ENCODE peak calls at places on chromosomes 1 and 21, in seven cellular contexts. P is T-helper 2 cell, G is glutamatergic neuron, A is iris pigment epithelial cell, E is lower lobe of right lung, Q is T follicular helper cell, N is AG08396. D is an unnamed sample.

GRCh38 chr21:28943631-28944030 is 49.0 kb downstream of the LTN1 start:
- DNase-seq in G (no peak), Q (no peak), A (peak; percentile 70), P (no peak), E (no peak), N (no peak), D (no peak)

GRCh38 chr1:209727785-209728184 is 23.1 kb downstream of the HSD11B1 start:
- DNase-seq in Q (no peak), A (no peak), P (no peak), E (no peak), G (no peak), N (no peak), D (no peak)

GRCh38 chr1:190104959-190105358 is 372.7 kb downstream of the BRINP3 start:
- DNase-seq in P (no peak), G (no peak), Q (no peak), E (no peak), A (no peak), N (no peak), D (no peak)

GRCh38 chr1:74083128-74083527 is 114.8 kb downstream of the LRRIQ3 start:
- DNase-seq in E (no peak), G (no peak), Q (no peak), P (no peak), N (no peak), A (no peak), D (no peak)

GRCh38 chr1:40820911-40821693 is 37.5 kb downstream of the KCNQ4 start:
- DNase-seq in N (no peak), Q (no peak), A (no peak), E (no peak), G (no peak), P (no peak), D (no peak)

GRCh38 chr1:159923203-159924024 is 1.9 kb downstream of the TAGLN2 start:
- DNase-seq in A (peak; percentile 89), P (peak; percentile 91), N (peak; percentile 83), Q (peak; percentile 93), G (peak; percentile 53), E (peak; percentile 93), D (peak; percentile 91)

GRCh38 chr1:47554082-47554481 is 116.2 kb downstream of the FOXD2 start:
- DNase-seq in G (no peak), N (no peak), A (no peak), E (no peak), Q (no peak), P (no peak), D (no peak)

GRCh38 chr1:201145132-201145531 is 9.1 kb downstream of the TMEM9 start:
- DNase-seq in N (no peak), P (no peak), G (no peak), A (no peak), E (no peak), Q (no peak), D (no peak)

GRCh38 chr1:11498956-11499824 is 20.2 kb downstream of the DISP3 start:
- DNase-seq in P (no peak), G (no peak), E (no peak), A (no peak), Q (no peak), N (no peak), D (no peak)

GRCh38 chr1:225347123-225347683 is 80.6 kb downstream of the LBR start:
- DNase-seq in N (no peak), G (no peak), A (no peak), P (no peak), E (no peak), Q (no peak), D (no peak)

GRCh38 chr1:248818505-248819374 is 7.0 kb downstream of the SH3BP5L start:
- DNase-seq in Q (no peak), G (no peak), A (no peak), N (peak; percentile 5), E (no peak), P (no peak), D (no peak)

GRCh38 chr1:1073743-1074587 is at the start of gene RNF223:
- DNase-seq in Q (no peak), A (no peak), G (peak; percentile 24), E (peak; percentile 84), P (no peak), N (no peak), D (no peak)

GRCh38 chr1:81174811-81175476 is 625.8 kb upstream of the ADGRL2 start:
- DNase-seq in P (no peak), N (peak; percentile 34), A (peak; percentile 65), Q (no peak), E (no peak), G (no peak), D (no peak)

GRCh38 chr1:224340711-224341384 is 10.9 kb upstream of the NVL start:
- DNase-seq in P (peak; percentile 16), E (peak; percentile 68), N (peak; percentile 10), Q (no peak), G (peak; percentile 75), A (peak; percentile 7), D (peak; percentile 23)

GRCh38 chr1:230087034-230087721 is 20.1 kb downstream of the GALNT2 start:
- DNase-seq in G (no peak), Q (no peak), A (no peak), N (no peak), E (no peak), P (no peak), D (no peak)

GRCh38 chr1:67347688-67348472 is 40.2 kb downstream of the IL12RB2 start:
- DNase-seq in N (peak; percentile 60), Q (no peak), E (no peak), P (no peak), G (peak; percentile 27), A (peak; percentile 57), D (no peak)

GRCh38 chr1:58885998-58886397 is 102.2 kb upstream of the JUN start:
- DNase-seq in P (no peak), A (peak; percentile 91), Q (no peak), N (no peak), G (no peak), E (no peak), D (no peak)

GRCh38 chr1:25685938-25686665 is 69.5 kb downstream of the MAN1C1 start:
- DNase-seq in E (no peak), G (no peak), Q (no peak), N (no peak), A (no peak), P (no peak), D (no peak)

GRCh38 chr21:17512245-17513213 is at the start of gene CXADR:
- DNase-seq in A (peak; percentile 39), N (peak; percentile 64), Q (peak; percentile 82), G (peak; percentile 89), P (peak; percentile 69), E (peak; percentile 92), D (peak; percentile 76)

GRCh38 chr1:93619507-93620168 is 62.0 kb downstream of the BCAR3 start:
- DNase-seq in Q (no peak), P (no peak), G (no peak), A (no peak), N (no peak), E (no peak), D (no peak)

GRCh38 chr1:201183728-201184127 is 6.9 kb upstream of the IGFN1 start:
- DNase-seq in E (no peak), G (no peak), P (no peak), A (no peak), Q (no peak), N (no peak), D (no peak)

GRCh38 chr1:38452246-38452645 is 405.7 kb upstream of the POU3F1 start:
- DNase-seq in N (no peak), Q (no peak), A (no peak), E (no peak), G (no peak), P (no peak), D (no peak)

GRCh38 chr1:66399888-66400529 is 133.9 kb upstream of the SGIP1 start:
- DNase-seq in A (peak; percentile 15), Q (no peak), P (no peak), E (no peak), G (no peak), N (no peak), D (no peak)

GRCh38 chr1:12594966-12595838 is 22.8 kb downstream of the DHRS3 start:
- DNase-seq in G (peak; percentile 58), N (peak; percentile 82), E (peak; percentile 77), P (no peak), A (peak; percentile 81), Q (no peak), D (no peak)

GRCh38 chr1:225843426-225843795 is 33.5 kb downstream of the EPHX1 start:
- DNase-seq in G (no peak), N (no peak), A (no peak), E (no peak), Q (no peak), P (no peak), D (no peak)

GRCh38 chr1:92882817-92883216 is 51.0 kb downstream of the RPL5 start:
- DNase-seq in N (no peak), Q (peak; percentile 27), A (no peak), E (no peak), P (no peak), G (no peak), D (no peak)

GRCh38 chr1:35931424-35932157 is 686 bp downstream of the AGO3 start:
- DNase-seq in Q (no peak), G (peak; percentile 57), N (peak; percentile 21), E (peak; percentile 62), A (peak; percentile 18), P (no peak), D (no peak)

GRCh38 chr1:174976436-174977107 is 23.2 kb upstream of the CACYBP start:
- DNase-seq in A (peak; percentile 85), P (no peak), Q (no peak), E (no peak), N (peak; percentile 35), G (no peak), D (no peak)